ENCODE peak calls at places on chromosomes 6 and 20, in ten cellular contexts. E is stimulated activated naive B cell treated with anti-CD40 and anti-IgM and Interleukin-4, amounts not matched to agents 10 μg/mL and 1 μg/mL and 100 μg/mL, for 72 hours; C is MV-4-11; T is stimulated activated naive CD8-positive, alpha-beta T cell treated with anti-CD3 and anti-CD28 coated beads, Interleukin-15, Interleukin-2, amounts not matched to agents 100 U/mL and 50 U/mL, for 24 hours; S is activated T-helper 1 cell treated with anti-CD3 and anti-CD28 coated beads, Interleukin-2, amount 50 U/mL, for 16 hours; M is stimulated activated CD4-positive, alpha-beta T cell treated with anti-CD3 and anti-CD28 coated beads, TNF-alpha, amount 100 ng/mL, for 1 hour; R is activated naive CD8-positive, alpha-beta T cell treated with anti-CD3 and anti-CD28 coated beads for 36 hours; U is GM13976; I is retinal pigment epithelial cell; A is GM04503. O is an unnamed sample.

GRCh38 chr20:49747707-49748524 is 34.2 kb upstream of the B4GALT5 start:
- DNase-seq in S (no peak), R (no peak), M (no peak), A (peak; percentile 42), C (no peak), E (no peak), T (no peak), U (no peak), I (no peak), O (no peak)

GRCh38 chr6:80211295-80211694 is 104.8 kb downstream of the BCKDHB start:
- DNase-seq in S (no peak), E (no peak), T (no peak), C (no peak), U (no peak), R (no peak), M (no peak), A (no peak), I (no peak), O (no peak)

GRCh38 chr6:144145546-144145945 is 4.8 kb upstream of the STX11 start:
- DNase-seq in T (no peak), R (no peak), C (no peak), M (no peak), U (no peak), S (no peak), A (no peak), E (no peak), I (no peak), O (no peak)

GRCh38 chr6:122808121-122808885 is 19.2 kb downstream of the SMPDL3A start:
- DNase-seq in C (no peak), R (no peak), E (no peak), T (no peak), M (no peak), I (no peak), U (no peak), A (no peak), S (no peak), O (no peak)

GRCh38 chr6:151440930-151441329 is 11.0 kb downstream of the RMND1 start:
- DNase-seq in S (no peak), I (no peak), C (peak; percentile 31), R (no peak), U (peak; percentile 37), E (no peak), T (no peak), A (no peak), M (no peak), O (no peak)

GRCh38 chr20:54405540-54405939 is 69.9 kb upstream of the DOK5 start:
- DNase-seq in T (no peak), C (no peak), S (no peak), R (no peak), A (no peak), M (no peak), E (no peak), I (no peak), U (no peak), O (no peak)

GRCh38 chr6:82364087-82365010 is 732 bp downstream of the TPBG start:
- DNase-seq in M (no peak), I (no peak), S (no peak), C (peak; percentile 10), R (no peak), T (peak; percentile 7), A (no peak), E (no peak), U (peak; percentile 46), O (no peak)

GRCh38 chr6:31778193-31778592 is 1.1 kb upstream of the VWA7 start:
- DNase-seq in R (no peak), U (no peak), M (no peak), E (no peak), C (no peak), T (no peak), A (no peak), I (no peak), S (no peak), O (no peak)

GRCh38 chr6:33752139-33753015 is 5.7 kb upstream of the IP6K3 start:
- DNase-seq in R (no peak), T (no peak), A (no peak), U (no peak), C (no peak), I (no peak), M (no peak), S (no peak), E (no peak), O (no peak)

GRCh38 chr20:14295238-14295637 is 42.2 kb downstream of the FLRT3 start:
- DNase-seq in S (no peak), M (no peak), C (peak; percentile 66), A (no peak), E (peak; percentile 0), U (no peak), R (no peak), I (no peak), T (no peak), O (no peak)

GRCh38 chr6:1082040-1082935 is 229.6 kb upstream of the FOXQ1 start:
- DNase-seq in R (no peak), A (no peak), E (no peak), I (peak; percentile 100), T (no peak), S (no peak), M (no peak), U (no peak), C (peak; percentile 5), O (peak; percentile 47)

GRCh38 chr6:144559865-144560603 is 274.9 kb downstream of the UTRN start:
- DNase-seq in U (no peak), E (no peak), A (no peak), R (peak; percentile 1), S (no peak), I (no peak), C (no peak), M (peak; percentile 1), T (peak; percentile 33), O (no peak)

GRCh38 chr6:39847216-39847615 is 55.0 kb downstream of the DAAM2 start:
- DNase-seq in T (no peak), E (no peak), C (no peak), A (no peak), U (no peak), I (no peak), R (no peak), S (no peak), M (no peak), O (no peak)

GRCh38 chr6:34508425-34508824 is 42.5 kb downstream of the PACSIN1 start:
- DNase-seq in S (no peak), U (no peak), T (no peak), I (no peak), A (no peak), E (no peak), R (no peak), C (no peak), M (no peak), O (no peak)

GRCh38 chr6:146028250-146028789 is 542 bp upstream of the GRM1 start:
- DNase-seq in C (peak; percentile 40), E (no peak), A (no peak), S (no peak), T (peak; percentile 55), I (peak; percentile 20), M (no peak), U (peak; percentile 72), R (peak; percentile 47), O (peak; percentile 20)

GRCh38 chr20:25858495-25859425 is 162.1 kb upstream of the ZNF337 start:
- DNase-seq in I (no peak), E (no peak), M (no peak), S (no peak), C (no peak), A (no peak), T (no peak), U (no peak), R (no peak), O (no peak)

GRCh38 chr6:21257125-21257524 is 336.4 kb upstream of the SOX4 start:
- DNase-seq in I (no peak), C (no peak), T (no peak), E (no peak), R (no peak), S (no peak), M (no peak), U (no peak), A (no peak), O (no peak)

GRCh38 chr6:163398796-163399195 is 15.7 kb upstream of the QKI start:
- DNase-seq in M (no peak), U (no peak), S (no peak), R (no peak), C (peak; percentile 89), A (no peak), T (no peak), E (no peak), I (no peak), O (no peak)

GRCh38 chr6:30687659-30688431 is 1.4 kb upstream of the PPP1R18 start:
- DNase-seq in C (no peak), I (no peak), M (no peak), E (no peak), R (no peak), U (no peak), S (no peak), A (no peak), T (peak; percentile 19), O (no peak)

GRCh38 chr6:106546322-106547052 is 82.8 kb downstream of the RTN4IP1 start:
- DNase-seq in I (no peak), T (no peak), U (no peak), C (no peak), E (peak; percentile 13), A (peak; percentile 48), M (no peak), S (no peak), R (no peak), O (no peak)

GRCh38 chr20:57092112-57092899 is 174.1 kb downstream of the BMP7 start:
- DNase-seq in M (peak; percentile 22), I (no peak), C (peak; percentile 59), R (peak; percentile 68), E (peak; percentile 56), S (no peak), A (no peak), T (peak; percentile 69), U (peak; percentile 86), O (no peak)

GRCh38 chr20:58688838-58689237 is 3.8 kb upstream of the NPEPL1 start:
- DNase-seq in S (no peak), A (no peak), R (no peak), I (no peak), M (no peak), E (no peak), C (peak; percentile 19), T (no peak), U (no peak), O (peak; percentile 27)

GRCh38 chr6:146041282-146041681 is 12.4 kb downstream of the GRM1 start:
- DNase-seq in S (no peak), I (peak; percentile 5), M (no peak), R (no peak), T (no peak), U (no peak), A (no peak), E (no peak), C (no peak), O (peak; percentile 4)

GRCh38 chr6:110958332-110959192 is at the start of gene GTF3C6:
- DNase-seq in C (peak; percentile 91), U (peak; percentile 93), I (peak; percentile 71), T (peak; percentile 92), R (peak; percentile 94), M (peak; percentile 85), A (peak; percentile 56), E (peak; percentile 90), S (peak; percentile 81), O (peak; percentile 63)

GRCh38 chr6:124924333-124924759 is 37.9 kb upstream of the RNF217 start:
- DNase-seq in T (no peak), R (no peak), C (no peak), M (no peak), U (no peak), E (no peak), A (peak; percentile 4), S (no peak), I (no peak), O (no peak)

GRCh38 chr20:48891235-48892048 is 30.1 kb upstream of the ARFGEF2 start:
- DNase-seq in S (no peak), A (no peak), I (no peak), T (no peak), U (no peak), E (no peak), M (no peak), R (no peak), C (peak; percentile 36), O (no peak)

GRCh38 chr20:17854307-17854903 is 114.2 kb downstream of the SNX5 start:
- DNase-seq in T (no peak), S (no peak), M (no peak), I (no peak), E (no peak), R (no peak), A (no peak), C (no peak), U (no peak), O (no peak)

GRCh38 chr6:22636450-22636849 is 67.1 kb downstream of the HDGFL1 start:
- DNase-seq in S (no peak), I (no peak), U (no peak), C (no peak), T (no peak), R (no peak), A (no peak), E (no peak), M (no peak), O (no peak)